ENCODE peak calls at places on chromosomes 4 and X, in eight cellular contexts. One of them, this sample, is unnamed.

GRCh38 chr4:85402371-85402770 is 72.6 kb upstream of the ARHGAP24 start:
- DNase-seq in RCC 7860: no peak
- DNase-seq in HTR-8/SVneo: no peak
- DNase-seq in Daoy: no peak
- DNase-seq in brain microvascular endothelial cell: peak
- DNase-seq in Kasumi-1: no peak
- DNase-seq in stromal cell of bone marrow: peak
- DNase-seq in KBM-7: no peak
- DNase-seq in this sample: peak

GRCh38 chr4:181855307-181855706 is 387.9 kb upstream of the TENM3 start:
- DNase-seq in KBM-7: no peak
- DNase-seq in stromal cell of bone marrow: no peak
- DNase-seq in Daoy: no peak
- DNase-seq in HTR-8/SVneo: no peak
- DNase-seq in brain microvascular endothelial cell: no peak
- DNase-seq in RCC 7860: no peak
- DNase-seq in Kasumi-1: no peak
- DNase-seq in this sample: no peak

GRCh38 chr4:18202510-18202909 is 181.0 kb upstream of the LCORL start:
- DNase-seq in Daoy: no peak
- DNase-seq in HTR-8/SVneo: no peak
- DNase-seq in brain microvascular endothelial cell: no peak
- DNase-seq in Kasumi-1: no peak
- DNase-seq in KBM-7: no peak
- DNase-seq in RCC 7860: no peak
- DNase-seq in stromal cell of bone marrow: no peak
- DNase-seq in this sample: no peak

GRCh38 chr4:40986375-40986774 is 228.0 kb downstream of the APBB2 start:
- DNase-seq in HTR-8/SVneo: no peak
- DNase-seq in RCC 7860: no peak
- DNase-seq in brain microvascular endothelial cell: no peak
- DNase-seq in Daoy: no peak
- DNase-seq in KBM-7: no peak
- DNase-seq in stromal cell of bone marrow: no peak
- DNase-seq in Kasumi-1: no peak
- DNase-seq in this sample: no peak

GRCh38 chrX:141201962-141202361 is 25.0 kb upstream of the LDOC1 start:
- DNase-seq in HTR-8/SVneo: no peak
- DNase-seq in Daoy: no peak
- DNase-seq in Kasumi-1: no peak
- DNase-seq in brain microvascular endothelial cell: no peak
- DNase-seq in KBM-7: no peak
- DNase-seq in RCC 7860: no peak
- DNase-seq in stromal cell of bone marrow: no peak
- DNase-seq in this sample: no peak

GRCh38 chrX:72308566-72309296 is 3.0 kb upstream of the CITED1 start:
- DNase-seq in KBM-7: peak
- DNase-seq in stromal cell of bone marrow: peak
- DNase-seq in Daoy: peak
- DNase-seq in HTR-8/SVneo: peak
- DNase-seq in brain microvascular endothelial cell: peak
- DNase-seq in Kasumi-1: peak
- DNase-seq in RCC 7860: no peak
- DNase-seq in this sample: peak

GRCh38 chrX:20253232-20253543 is 13.5 kb downstream of the RPS6KA3 start:
- DNase-seq in Kasumi-1: no peak
- DNase-seq in stromal cell of bone marrow: no peak
- DNase-seq in Daoy: no peak
- DNase-seq in RCC 7860: no peak
- DNase-seq in KBM-7: no peak
- DNase-seq in HTR-8/SVneo: no peak
- DNase-seq in brain microvascular endothelial cell: no peak
- DNase-seq in this sample: no peak

GRCh38 chr4:138756519-138756918 is 259.1 kb upstream of the NOCT start:
- DNase-seq in RCC 7860: no peak
- DNase-seq in brain microvascular endothelial cell: no peak
- DNase-seq in HTR-8/SVneo: no peak
- DNase-seq in stromal cell of bone marrow: no peak
- DNase-seq in KBM-7: no peak
- DNase-seq in Daoy: no peak
- DNase-seq in Kasumi-1: no peak
- DNase-seq in this sample: no peak

GRCh38 chr4:10625130-10625529 is 59.4 kb downstream of the CLNK start:
- DNase-seq in KBM-7: no peak
- DNase-seq in HTR-8/SVneo: no peak
- DNase-seq in Kasumi-1: no peak
- DNase-seq in stromal cell of bone marrow: no peak
- DNase-seq in brain microvascular endothelial cell: no peak
- DNase-seq in RCC 7860: no peak
- DNase-seq in Daoy: no peak
- DNase-seq in this sample: no peak

GRCh38 chr4:102169345-102169744 is 175.9 kb downstream of the SLC39A8 start:
- DNase-seq in brain microvascular endothelial cell: peak
- DNase-seq in Kasumi-1: no peak
- DNase-seq in stromal cell of bone marrow: peak
- DNase-seq in KBM-7: no peak
- DNase-seq in HTR-8/SVneo: no peak
- DNase-seq in Daoy: no peak
- DNase-seq in RCC 7860: no peak
- DNase-seq in this sample: peak

GRCh38 chrX:31190221-31190975 is 118.6 kb upstream of the FTHL17 start:
- DNase-seq in Daoy: no peak
- DNase-seq in Kasumi-1: no peak
- DNase-seq in KBM-7: no peak
- DNase-seq in RCC 7860: no peak
- DNase-seq in brain microvascular endothelial cell: no peak
- DNase-seq in HTR-8/SVneo: no peak
- DNase-seq in stromal cell of bone marrow: no peak
- DNase-seq in this sample: no peak

GRCh38 chrX:45756562-45756961 is 555.9 kb upstream of the DIPK2B start:
- DNase-seq in HTR-8/SVneo: no peak
- DNase-seq in Kasumi-1: no peak
- DNase-seq in Daoy: peak
- DNase-seq in KBM-7: peak
- DNase-seq in stromal cell of bone marrow: no peak
- DNase-seq in RCC 7860: peak
- DNase-seq in brain microvascular endothelial cell: no peak
- DNase-seq in this sample: no peak

GRCh38 chr4:72427022-72427421 is 142.0 kb downstream of the ADAMTS3 start:
- DNase-seq in KBM-7: no peak
- DNase-seq in Daoy: no peak
- DNase-seq in stromal cell of bone marrow: no peak
- DNase-seq in Kasumi-1: no peak
- DNase-seq in RCC 7860: no peak
- DNase-seq in HTR-8/SVneo: no peak
- DNase-seq in brain microvascular endothelial cell: no peak
- DNase-seq in this sample: no peak

GRCh38 chrX:130110379-130111219 is at the start of gene ELF4:
- DNase-seq in stromal cell of bone marrow: no peak
- DNase-seq in Daoy: peak
- DNase-seq in brain microvascular endothelial cell: no peak
- DNase-seq in HTR-8/SVneo: no peak
- DNase-seq in RCC 7860: peak
- DNase-seq in KBM-7: peak
- DNase-seq in Kasumi-1: peak
- DNase-seq in this sample: peak

GRCh38 chr4:16706251-16706650 is 192.2 kb downstream of the LDB2 start:
- DNase-seq in brain microvascular endothelial cell: no peak
- DNase-seq in HTR-8/SVneo: no peak
- DNase-seq in Kasumi-1: no peak
- DNase-seq in RCC 7860: no peak
- DNase-seq in stromal cell of bone marrow: no peak
- DNase-seq in Daoy: no peak
- DNase-seq in KBM-7: no peak
- DNase-seq in this sample: no peak

GRCh38 chrX:1411331-1411730 is 19.4 kb upstream of the SLC25A6 start:
- DNase-seq in stromal cell of bone marrow: no peak
- DNase-seq in Kasumi-1: no peak
- DNase-seq in KBM-7: no peak
- DNase-seq in brain microvascular endothelial cell: no peak
- DNase-seq in HTR-8/SVneo: no peak
- DNase-seq in Daoy: no peak
- DNase-seq in RCC 7860: no peak
- DNase-seq in this sample: no peak

GRCh38 chrX:135264210-135264609 is 12.3 kb downstream of the ETDA start:
- DNase-seq in RCC 7860: no peak
- DNase-seq in KBM-7: peak
- DNase-seq in Daoy: no peak
- DNase-seq in Kasumi-1: no peak
- DNase-seq in HTR-8/SVneo: no peak
- DNase-seq in brain microvascular endothelial cell: no peak
- DNase-seq in stromal cell of bone marrow: no peak
- DNase-seq in this sample: no peak

GRCh38 chr4:185779520-185779919 is 32.5 kb downstream of the SORBS2 start:
- DNase-seq in HTR-8/SVneo: no peak
- DNase-seq in brain microvascular endothelial cell: peak
- DNase-seq in Kasumi-1: no peak
- DNase-seq in stromal cell of bone marrow: no peak
- DNase-seq in Daoy: no peak
- DNase-seq in RCC 7860: no peak
- DNase-seq in KBM-7: no peak
- DNase-seq in this sample: no peak

GRCh38 chr4:115781528-115782146 is 668.2 kb upstream of the NDST4 start:
- DNase-seq in Daoy: no peak
- DNase-seq in KBM-7: peak
- DNase-seq in brain microvascular endothelial cell: no peak
- DNase-seq in stromal cell of bone marrow: no peak
- DNase-seq in RCC 7860: no peak
- DNase-seq in HTR-8/SVneo: no peak
- DNase-seq in Kasumi-1: peak
- DNase-seq in this sample: no peak

GRCh38 chr4:113445286-113445685 is 316.3 kb downstream of the CAMK2D start:
- DNase-seq in HTR-8/SVneo: no peak
- DNase-seq in stromal cell of bone marrow: peak
- DNase-seq in KBM-7: no peak
- DNase-seq in RCC 7860: peak
- DNase-seq in brain microvascular endothelial cell: peak
- DNase-seq in Kasumi-1: no peak
- DNase-seq in Daoy: peak
- DNase-seq in this sample: no peak

GRCh38 chr4:7124643-7125442 is 57.0 kb upstream of the GRPEL1 start:
- DNase-seq in HTR-8/SVneo: no peak
- DNase-seq in KBM-7: no peak
- DNase-seq in Daoy: peak
- DNase-seq in RCC 7860: peak
- DNase-seq in brain microvascular endothelial cell: peak
- DNase-seq in stromal cell of bone marrow: peak
- DNase-seq in Kasumi-1: no peak
- DNase-seq in this sample: peak

GRCh38 chr4:40685300-40685699 is 55.6 kb upstream of the RBM47 start:
- DNase-seq in RCC 7860: peak
- DNase-seq in Daoy: peak
- DNase-seq in HTR-8/SVneo: peak
- DNase-seq in brain microvascular endothelial cell: peak
- DNase-seq in Kasumi-1: no peak
- DNase-seq in KBM-7: no peak
- DNase-seq in stromal cell of bone marrow: peak
- DNase-seq in this sample: no peak

GRCh38 chr4:153466637-153467153 is 535 bp downstream of the TMEM131L start:
- DNase-seq in stromal cell of bone marrow: no peak
- DNase-seq in HTR-8/SVneo: no peak
- DNase-seq in RCC 7860: no peak
- DNase-seq in Daoy: no peak
- DNase-seq in KBM-7: no peak
- DNase-seq in brain microvascular endothelial cell: no peak
- DNase-seq in Kasumi-1: no peak
- DNase-seq in this sample: no peak

GRCh38 chr4:100938698-100939097 is 408.6 kb downstream of the PPP3CA start:
- DNase-seq in Daoy: no peak
- DNase-seq in KBM-7: no peak
- DNase-seq in RCC 7860: no peak
- DNase-seq in Kasumi-1: no peak
- DNase-seq in HTR-8/SVneo: no peak
- DNase-seq in stromal cell of bone marrow: no peak
- DNase-seq in brain microvascular endothelial cell: no peak
- DNase-seq in this sample: no peak

GRCh38 chr4:169963998-169964397 is 62.2 kb downstream of the MFAP3L start:
- DNase-seq in Kasumi-1: no peak
- DNase-seq in HTR-8/SVneo: no peak
- DNase-seq in stromal cell of bone marrow: peak
- DNase-seq in KBM-7: no peak
- DNase-seq in brain microvascular endothelial cell: peak
- DNase-seq in RCC 7860: no peak
- DNase-seq in Daoy: no peak
- DNase-seq in this sample: no peak

This sample was measured in kidney glomerular epithelial cell.